ENCODE peak calls at places on chromosome 2, in eight cellular contexts. K, A, L, E, J, M, R and S are unnamed samples.

GRCh38 chr2:37892436-37893114 is 32.5 kb upstream of the RMDN2 start:
- DNase-seq in K (no peak), A (peak), M (no peak), J (no peak), E (peak), R (peak), L (no peak), S (peak)

GRCh38 chr2:105580870-105581567 is 163.7 kb upstream of the NCK2 start:
- DNase-seq in E (no peak), L (no peak), R (no peak), A (no peak), K (no peak), M (no peak), J (no peak), S (no peak)

GRCh38 chr2:10597956-10598355 is 91.8 kb downstream of the NOL10 start:
- DNase-seq in R (no peak), J (no peak), K (no peak), M (no peak), A (no peak), L (no peak), E (no peak), S (no peak)

GRCh38 chr2:77363277-77363676 is 158.9 kb downstream of the LRRTM4 start:
- DNase-seq in R (no peak), M (no peak), J (no peak), A (no peak), E (no peak), L (no peak), K (no peak), S (no peak)

GRCh38 chr2:45836316-45836715 is 184.8 kb downstream of the PRKCE start:
- DNase-seq in M (no peak), E (no peak), L (no peak), A (peak), R (no peak), K (no peak), J (no peak), S (no peak)

GRCh38 chr2:220946552-220946951 is 625.6 kb downstream of the EPHA4 start:
- DNase-seq in A (no peak), K (no peak), R (no peak), L (no peak), J (no peak), M (no peak), E (no peak), S (no peak)

GRCh38 chr2:210620456-210620855 is 64.1 kb downstream of the CPS1 start:
- DNase-seq in J (no peak), M (no peak), A (no peak), L (no peak), R (no peak), E (no peak), K (no peak), S (no peak)

GRCh38 chr2:122481717-122482116 is 726.3 kb downstream of the TSN start:
- DNase-seq in M (no peak), L (no peak), K (no peak), R (no peak), J (no peak), E (no peak), A (no peak), S (no peak)

GRCh38 chr2:228507870-228508269 is 326.4 kb upstream of the SPHKAP start:
- DNase-seq in L (no peak), E (peak), J (no peak), R (no peak), A (no peak), K (peak), M (no peak), S (no peak)

GRCh38 chr2:69437751-69438154 is 518 bp upstream of the NFU1 start:
- DNase-seq in A (no peak), M (no peak), E (no peak), J (no peak), R (no peak), K (no peak), L (peak), S (no peak)

GRCh38 chr2:9424447-9425164 is 1.2 kb downstream of the CPSF3 start:
- DNase-seq in E (no peak), J (no peak), M (no peak), L (no peak), R (no peak), K (no peak), A (no peak), S (no peak)

GRCh38 chr2:214378455-214379103 is 32.3 kb upstream of the VWC2L start:
- DNase-seq in E (no peak), J (no peak), L (no peak), A (no peak), K (no peak), M (no peak), R (no peak), S (no peak)

GRCh38 chr2:120669971-120670370 is 65.7 kb upstream of the GLI2 start:
- DNase-seq in R (no peak), J (no peak), A (no peak), E (no peak), M (no peak), L (no peak), K (no peak), S (no peak)